ENCODE peak calls at places on chromosomes 16 and 17, in seven cellular contexts. N is astrocyte of the spinal cord; V is HFFc6; G is left ventricle myocardium inferior; F is CD8-positive, alpha-beta T cell; C is astrocyte of the cerebellum; W is Peyer's patch. H is an unnamed sample.

GRCh38 chr16:65377131-65377649 is 255.3 kb upstream of the CDH11 start:
- DNase-seq in N (peak), V (peak), G (no peak), F (no peak), C (no peak), W (no peak), H (no peak)

GRCh38 chr16:20851601-20852000 is 45.3 kb downstream of the REXO5 start:
- DNase-seq in N (peak), V (peak), G (peak), F (no peak), C (peak), W (peak), H (no peak)

GRCh38 chr16:89822188-89823086 is 5.8 kb upstream of the SPIRE2 start:
- DNase-seq in N (no peak), V (no peak), G (no peak), F (no peak), C (no peak), W (no peak), H (no peak)

GRCh38 chr17:67998466-67998865 is 2.2 kb upstream of the C17orf58 start:
- DNase-seq in N (no peak), V (no peak), G (no peak), F (no peak), C (no peak), W (no peak), H (no peak)

GRCh38 chr16:86537486-86537885 is 17.5 kb downstream of the MTHFSD start:
- DNase-seq in N (no peak), V (no peak), G (no peak), F (no peak), C (no peak), W (no peak), H (no peak)

GRCh38 chr17:82734987-82735866 is at the start of gene FN3K:
- DNase-seq in N (peak), V (no peak), G (peak), F (peak), C (no peak), W (no peak), H (no peak)

GRCh38 chr16:54242199-54242598 is 44.4 kb downstream of the IRX3 start:
- DNase-seq in N (no peak), V (no peak), G (no peak), F (no peak), C (no peak), W (no peak), H (no peak)

GRCh38 chr17:381941-382643 is 29.5 kb upstream of the RPH3AL start:
- DNase-seq in N (no peak), V (no peak), G (no peak), F (no peak), C (no peak), W (no peak), H (no peak)

GRCh38 chr17:78166416-78166815 is 2.0 kb upstream of the SYNGR2 start:
- DNase-seq in N (no peak), V (no peak), G (no peak), F (no peak), C (no peak), W (no peak), H (no peak)

GRCh38 chr17:18025596-18026407 is 13.2 kb downstream of the ATPAF2 start:
- DNase-seq in N (no peak), V (peak), G (no peak), F (no peak), C (no peak), W (no peak), H (no peak)

GRCh38 chr16:10126686-10127085 is 55.5 kb downstream of the GRIN2A start:
- DNase-seq in N (peak), V (peak), G (no peak), F (no peak), C (peak), W (no peak), H (no peak)

GRCh38 chr17:37086329-37086728 is 137.6 kb downstream of the AATF start:
- DNase-seq in N (no peak), V (no peak), G (no peak), F (no peak), C (no peak), W (no peak), H (no peak)

GRCh38 chr16:13138528-13138927 is 237.1 kb downstream of the SHISA9 start:
- DNase-seq in N (no peak), V (no peak), G (no peak), F (no peak), C (no peak), W (no peak), H (no peak)

GRCh38 chr16:85783441-85783840 is 15.9 kb downstream of the EMC8 start:
- DNase-seq in N (no peak), V (no peak), G (no peak), F (no peak), C (no peak), W (no peak), H (no peak)

GRCh38 chr16:35795361-35796029 is 2336.1 kb downstream of the TP53TG3F start:
- DNase-seq in N (no peak), V (no peak), G (no peak), F (no peak), C (no peak), W (no peak), H (peak)

GRCh38 chr17:78329263-78330059 is 30.4 kb downstream of the SOCS3 start:
- DNase-seq in N (peak), V (peak), G (no peak), F (no peak), C (no peak), W (no peak), H (no peak)

GRCh38 chr17:51745993-51746392 is 412.5 kb downstream of the CA10 start:
- DNase-seq in N (no peak), V (no peak), G (no peak), F (no peak), C (no peak), W (no peak), H (no peak)

GRCh38 chr16:79871906-79872305 is 271.4 kb upstream of the MAF start:
- DNase-seq in N (no peak), V (no peak), G (no peak), F (no peak), C (no peak), W (no peak), H (no peak)

GRCh38 chr17:29170682-29171081 is 9.5 kb downstream of the MYO18A start:
- DNase-seq in N (no peak), V (no peak), G (no peak), F (no peak), C (no peak), W (no peak), H (no peak)

GRCh38 chr16:12317121-12317810 is 340.7 kb downstream of the SNX29 start:
- DNase-seq in N (no peak), V (no peak), G (no peak), F (no peak), C (no peak), W (no peak), H (no peak)

DNA sequence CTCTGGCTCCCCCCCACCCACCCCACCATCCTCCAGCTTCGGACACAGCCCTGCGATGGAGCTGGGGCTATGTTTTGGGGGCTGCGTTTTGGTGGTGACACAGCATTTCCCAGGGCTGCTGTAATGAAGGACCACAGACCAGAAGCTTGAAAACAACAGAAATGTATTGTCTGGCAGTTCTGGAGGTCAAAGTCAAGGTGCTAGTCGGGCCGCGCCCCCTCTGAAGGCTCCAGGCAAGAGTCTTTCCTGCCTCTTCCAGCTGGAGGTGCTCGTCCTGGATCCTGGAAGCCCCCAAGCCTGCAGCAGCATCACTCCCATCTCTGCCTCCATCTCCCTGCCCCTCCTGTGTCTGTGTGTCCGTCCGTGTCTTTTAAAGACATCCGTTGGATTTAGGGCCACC is 50.8 kb downstream of the TBC1D16 start:
- DNase-seq in N (no peak), V (no peak), G (no peak), F (no peak), C (no peak), W (no peak), H (peak)
- TF ChIP-seq CTCF in N (no peak), V (no peak), G (no peak), F (no peak), C (no peak), W (no peak), H (no peak)

GRCh38 chr16:7315813-7316212 is 16.8 kb upstream of the RBFOX1 start:
- DNase-seq in N (no peak), V (no peak), G (no peak), F (no peak), C (no peak), W (no peak), H (no peak)

GRCh38 chr16:7317982-7318381 is 14.7 kb upstream of the RBFOX1 start:
- DNase-seq in N (no peak), V (no peak), G (no peak), F (no peak), C (no peak), W (no peak), H (no peak)

GRCh38 chr16:7316266-7316888 is 16.3 kb upstream of the RBFOX1 start:
- DNase-seq in N (no peak), V (no peak), G (no peak), F (no peak), C (no peak), W (no peak), H (no peak)

GRCh38 chr16:7318661-7319060 is 14.0 kb upstream of the RBFOX1 start:
- DNase-seq in N (no peak), V (no peak), G (no peak), F (no peak), C (no peak), W (no peak), H (no peak)

GRCh38 chr16:7313170-7313569 is 19.5 kb upstream of the RBFOX1 start:
- DNase-seq in N (no peak), V (no peak), G (no peak), F (no peak), C (no peak), W (no peak), H (no peak)
- TF ChIP-seq CTCF in N (peak), V (peak), G (peak), F (no peak), C (peak), W (no peak), H (peak)

GRCh38 chr16:84479716-84480450 is 24.6 kb downstream of the MEAK7 start:
- DNase-seq in N (no peak), V (no peak), G (no peak), F (peak), C (no peak), W (no peak), H (no peak)

GRCh38 chr16:84481051-84481735 is 23.3 kb downstream of the MEAK7 start:
- DNase-seq in N (no peak), V (no peak), G (no peak), F (peak), C (no peak), W (no peak), H (no peak)

GRCh38 chr16:84483882-84484565 is 20.4 kb downstream of the MEAK7 start:
- DNase-seq in N (no peak), V (no peak), G (no peak), F (peak), C (no peak), W (peak), H (peak)

GRCh38 chr16:84482951-84483881 is 21.2 kb downstream of the MEAK7 start:
- DNase-seq in N (no peak), V (no peak), G (no peak), F (peak), C (no peak), W (no peak), H (peak)

DNA sequence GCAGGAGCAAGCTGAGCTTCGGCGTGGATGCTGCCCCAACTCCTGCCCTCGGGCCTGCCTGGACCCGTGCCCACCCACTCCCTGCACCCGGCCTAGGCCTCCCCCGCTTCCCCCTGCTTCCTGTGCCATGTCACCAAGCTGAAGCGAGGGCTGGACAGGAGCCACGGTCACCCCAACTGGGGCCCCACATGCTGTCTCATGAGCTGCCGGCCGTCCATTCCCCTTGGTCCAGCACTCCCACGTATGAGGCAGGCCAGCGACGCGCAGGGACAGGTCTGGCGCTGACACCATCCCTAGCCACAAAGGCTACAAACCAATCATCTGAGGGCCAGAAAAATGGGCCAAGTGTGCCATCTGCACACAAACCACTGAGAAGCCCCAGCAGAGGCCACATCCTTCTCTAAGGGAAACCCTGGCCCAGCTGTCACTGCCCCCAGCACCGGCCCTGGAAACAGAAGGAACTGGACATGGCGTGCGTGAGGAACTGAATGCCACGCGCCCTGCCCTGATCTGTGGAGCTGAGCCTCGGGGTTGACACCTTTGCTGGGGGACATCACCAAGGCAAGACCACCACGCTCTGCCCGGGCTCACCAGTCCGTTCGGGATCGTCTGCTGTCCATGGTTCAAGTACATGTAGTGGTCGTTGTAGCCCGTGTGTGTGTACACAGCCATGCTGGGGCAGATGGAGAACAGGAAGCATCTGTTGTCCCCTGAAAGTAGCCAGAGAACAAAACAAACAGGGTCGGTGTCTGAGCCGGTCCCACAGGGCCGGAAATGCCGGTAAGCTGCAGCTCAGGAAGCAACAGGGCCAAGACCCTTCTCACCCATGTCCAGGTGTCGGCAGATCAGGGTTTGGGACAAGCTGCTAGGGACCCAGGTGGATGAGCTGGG is 22.2 kb downstream of the MEAK7 start:
- DNase-seq in N (no peak), V (no peak), G (no peak), F (peak), C (peak), W (peak), H (peak)
- TF ChIP-seq CTCF in N (no peak), V (no peak), G (no peak), F (no peak), C (no peak), W (no peak), H (no peak)

DNA sequence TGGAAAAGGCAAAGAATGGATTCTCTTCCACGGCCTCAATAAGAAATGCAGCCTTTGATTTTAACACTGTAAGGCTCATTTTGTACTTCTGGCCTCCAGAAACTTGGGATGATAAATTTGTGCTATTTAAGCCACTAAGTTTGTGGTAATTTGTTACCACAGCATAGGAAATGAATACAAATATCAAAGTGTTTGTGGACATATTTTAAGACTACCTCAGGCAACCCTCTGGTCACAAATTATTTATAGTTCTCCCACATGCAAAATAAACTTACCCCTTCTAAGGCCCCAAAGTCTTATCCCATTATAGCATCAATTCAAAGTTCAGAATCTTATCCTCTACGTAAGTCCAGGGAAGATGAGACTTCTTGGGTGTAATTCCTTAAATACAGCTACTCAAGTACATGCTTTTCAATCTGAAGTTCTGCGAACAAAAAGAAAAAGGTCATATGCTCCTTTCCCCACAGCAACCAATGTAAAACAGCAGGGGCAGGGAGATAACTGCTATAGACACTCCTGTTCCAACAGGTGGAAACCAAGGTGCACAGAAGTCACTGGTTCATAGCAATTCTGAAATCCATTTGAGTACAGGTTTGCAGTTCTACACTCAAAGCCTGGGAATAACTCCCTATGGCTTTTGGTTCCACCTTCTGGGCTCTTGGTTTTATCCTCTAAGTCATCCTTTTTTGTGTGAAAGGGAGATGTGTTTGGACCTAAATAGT is 5.4 kb upstream of the EFCAB13 start:
- DNase-seq in N (no peak), V (no peak), G (no peak), F (no peak), C (no peak), W (no peak), H (no peak)
- TF ChIP-seq CTCF in N (no peak), V (no peak), G (no peak), F (no peak), C (no peak), W (peak), H (no peak)